ENCODE peak calls at places on chromosome 15, in ten cellular contexts. P is breast epithelium, R is psoas muscle, X is uterus, I is HCT116, Y is tibial artery, Z is astrocyte, C is Panc1, K is heart right ventricle, N is body of pancreas. S is an unnamed sample. For H3K27me3, the result is how much of the 10 kb centered on the place peaks cover.

GRCh38 chr15:38455096-38455495 is 1.2 kb downstream of the FAM98B start:
- DNase-seq in R (no peak), K (no peak), Z (no peak), P (no peak), I (no peak), C (no peak), N (no peak), X (no peak), Y (no peak), S (no peak)

GRCh38 chr15:63752075-63752684 is 81.6 kb downstream of the HERC1 start:
- DNase-seq in X (no peak), N (peak), Z (peak), Y (no peak), K (peak), I (peak), P (no peak), C (peak), R (no peak), S (no peak)

GRCh38 chr15:64151727-64152506 is at the start of gene SNX22:
- DNase-seq in C (no peak), N (peak), P (no peak), K (no peak), Z (no peak), R (peak), Y (peak), X (no peak), I (no peak), S (no peak)

GRCh38 chr15:58793862-58794261 is 22.8 kb downstream of the MINDY2 start:
- DNase-seq in Z (peak), N (peak), I (no peak), P (peak), C (no peak), R (no peak), K (peak), Y (no peak), X (no peak), S (peak)

GRCh38 chr15:31004220-31004733 is 12.8 kb upstream of the MTMR10 start:
- DNase-seq in R (no peak), X (no peak), Z (no peak), K (peak), N (peak), Y (no peak), P (no peak), I (no peak), C (no peak), S (no peak)

GRCh38 chr15:81887913-81888312 is 157.9 kb downstream of the MEX3B start:
- DNase-seq in K (no peak), R (no peak), Z (peak), I (no peak), C (no peak), P (no peak), X (peak), N (no peak), Y (no peak), S (no peak)

GRCh38 chr15:65824031-65824743 is 32.1 kb upstream of the DENND4A start:
- DNase-seq in P (no peak), N (peak), K (peak), C (no peak), R (peak), Y (no peak), Z (peak), I (peak), X (peak), S (peak)

GRCh38 chr15:98896802-98897732 is 110.5 kb downstream of the PGPEP1L start:
- DNase-seq in C (peak), Y (no peak), I (peak), P (no peak), Z (peak), X (no peak), K (no peak), R (no peak), N (no peak), S (peak)

GRCh38 chr15:88785217-88785616 is 18.0 kb upstream of the ACAN start:
- DNase-seq in X (no peak), R (no peak), Y (no peak), P (no peak), N (no peak), K (no peak), Z (no peak), C (no peak), I (no peak), S (no peak)

GRCh38 chr15:56795400-56795983 is 62.2 kb upstream of the ZNF280D start:
- DNase-seq in Z (no peak), K (no peak), C (no peak), X (peak), I (no peak), P (no peak), Y (no peak), N (no peak), R (peak), S (no peak)

GRCh38 chr15:82537351-82537908 is 2.8 kb downstream of the RPS17 start:
- DNase-seq in P (no peak), Y (no peak), Z (no peak), R (no peak), K (no peak), X (no peak), I (no peak), C (no peak), N (no peak), S (no peak)

GRCh38 chr15:64692166-64692565 is 83.2 kb downstream of the RBPMS2 start:
- DNase-seq in N (peak), I (no peak), C (no peak), P (no peak), X (no peak), Y (no peak), K (peak), Z (no peak), R (no peak), S (no peak)

GRCh38 chr15:43095243-43095642 is 10.6 kb downstream of the UBR1 start:
- DNase-seq in P (no peak), Y (no peak), C (no peak), K (no peak), X (no peak), R (no peak), I (no peak), N (no peak), Z (peak), S (no peak)

GRCh38 chr15:34365073-34365825 is 1.7 kb downstream of the LPCAT4 start:
- DNase-seq in R (no peak), N (no peak), Y (no peak), P (no peak), Z (peak), C (no peak), I (no peak), X (no peak), K (peak), S (no peak)

GRCh38 chr15:48680841-48681240 is 35.3 kb upstream of the FBN1 start:
- DNase-seq in K (no peak), Y (no peak), R (no peak), C (no peak), X (no peak), Z (peak), N (no peak), P (no peak), I (no peak), S (no peak)

GRCh38 chr15:73873889-73874511 is 636 bp downstream of the TBC1D21 start:
- DNase-seq in X (no peak), R (no peak), N (peak), Z (peak), Y (peak), P (no peak), C (peak), K (no peak), I (peak), S (peak)

GRCh38 chr15:40465939-40466338 is 4.8 kb upstream of the CHST14 start:
- DNase-seq in X (no peak), Y (no peak), R (no peak), K (no peak), I (no peak), N (no peak), Z (no peak), C (no peak), P (no peak), S (no peak)

GRCh38 chr15:29765898-29766537 is 56.2 kb downstream of the TJP1 start:
- DNase-seq in K (peak), R (peak), N (no peak), I (no peak), X (no peak), Y (no peak), P (no peak), C (no peak), Z (peak), S (no peak)

GRCh38 chr15:45618813-45619212 is 16.0 kb upstream of the SQOR start:
- DNase-seq in I (no peak), P (no peak), N (no peak), X (no peak), K (no peak), Z (no peak), Y (no peak), R (no peak), C (no peak), S (no peak)
- TF ChIP-seq CTCF in I (peak), P (no peak), N (no peak), X (no peak), K (no peak), Z (no peak), Y (no peak), R (no peak), C (peak), S (no peak)

GRCh38 chr15:69579950-69580618 is 127.5 kb downstream of the RPLP1 start:
- DNase-seq in C (no peak), N (no peak), X (no peak), Y (no peak), P (no peak), I (no peak), Z (no peak), K (no peak), R (no peak), S (peak)

GRCh38 chr15:69586721-69587120 is 134.1 kb downstream of the RPLP1 start:
- DNase-seq in N (no peak), R (no peak), X (no peak), P (no peak), Z (no peak), K (no peak), Y (peak), I (no peak), C (no peak), S (no peak)

GRCh38 chr15:69587731-69588130 is 135.1 kb downstream of the RPLP1 start:
- DNase-seq in K (no peak), P (no peak), C (no peak), X (no peak), Z (no peak), N (no peak), I (no peak), R (no peak), Y (no peak), S (no peak)

GRCh38 chr15:69585937-69586336 is 133.3 kb downstream of the RPLP1 start:
- DNase-seq in N (no peak), C (no peak), Y (peak), K (no peak), X (no peak), Z (no peak), I (no peak), R (no peak), P (no peak), S (no peak)

DNA sequence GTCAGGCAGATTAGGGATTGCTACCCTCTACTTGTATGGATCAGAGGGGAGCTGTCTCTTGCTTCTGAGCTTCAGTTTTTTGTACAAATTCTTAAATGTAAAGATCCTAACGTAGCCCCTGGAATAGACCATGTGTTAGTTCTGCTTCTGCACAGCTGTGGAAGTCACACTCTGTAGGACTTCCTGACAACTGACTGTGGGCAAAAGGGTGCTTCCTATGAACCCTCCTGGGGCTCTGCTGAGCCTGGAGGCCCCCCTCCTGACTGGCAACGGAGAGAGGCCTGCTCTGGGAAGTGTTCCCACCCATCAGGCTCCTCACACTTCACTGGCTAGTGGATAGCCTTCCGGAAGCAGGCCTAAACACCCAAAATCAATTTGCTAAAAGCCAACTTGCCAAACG is 131.0 kb downstream of the RPLP1 start:
- DNase-seq in X (no peak), K (no peak), I (no peak), Y (peak), C (no peak), R (no peak), P (no peak), N (no peak), Z (no peak), S (no peak)
- H3K27me3 ChIP-seq in X (under half), K (under half), I (under half), Y (under half), C (under half), R (under half), P (under half), N (under half), Z (under half), S (under half)

DNA sequence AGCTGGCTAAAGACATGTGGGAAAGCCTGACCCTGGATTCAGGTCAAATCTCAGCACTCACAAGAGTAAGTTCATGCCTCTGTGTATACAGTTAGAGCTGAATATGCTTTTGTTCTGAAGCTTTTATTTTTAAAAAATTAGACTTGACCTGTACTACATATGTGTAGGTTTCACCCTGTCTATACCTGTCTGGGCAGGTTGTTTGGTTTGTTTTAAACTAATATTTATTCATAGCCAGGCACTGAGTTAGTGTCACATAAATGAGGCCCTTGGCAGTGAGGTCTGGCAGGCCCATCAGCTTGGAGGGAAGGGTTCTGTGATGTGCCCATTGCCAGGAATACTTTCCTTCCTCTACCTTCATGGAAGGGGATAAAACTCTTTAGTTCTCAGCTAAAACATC is 1.9 kb downstream of the DNAJA4 start:
- DNase-seq in K (no peak), N (no peak), X (no peak), R (no peak), P (no peak), Y (no peak), C (no peak), I (no peak), Z (no peak), S (no peak)
- H3K4me3 ChIP-seq in K (peak), N (no peak), X (no peak), R (peak), P (no peak), Y (no peak), C (no peak), I (no peak), Z (no peak), S (no peak)

GRCh38 chr15:41506796-41507341 is 6.8 kb downstream of the LTK start:
- DNase-seq in P (no peak), Z (no peak), Y (no peak), R (no peak), K (no peak), C (no peak), N (no peak), X (no peak), I (no peak), S (peak)
- TF ChIP-seq CTCF in P (no peak), Z (no peak), Y (no peak), R (no peak), K (no peak), C (no peak), N (no peak), X (no peak), I (peak), S (peak)

GRCh38 chr15:67832031-67832551 is 6.8 kb downstream of the SKOR1 start:
- DNase-seq in Z (no peak), I (no peak), C (no peak), P (no peak), R (no peak), K (no peak), X (no peak), N (no peak), Y (peak), S (no peak)
- H3K27me3 ChIP-seq in Z (half or more), I (under half), C (under half), P (half or more), R (half or more), K (half or more), X (half or more), N (half or more), Y (half or more), S (under half)

DNA sequence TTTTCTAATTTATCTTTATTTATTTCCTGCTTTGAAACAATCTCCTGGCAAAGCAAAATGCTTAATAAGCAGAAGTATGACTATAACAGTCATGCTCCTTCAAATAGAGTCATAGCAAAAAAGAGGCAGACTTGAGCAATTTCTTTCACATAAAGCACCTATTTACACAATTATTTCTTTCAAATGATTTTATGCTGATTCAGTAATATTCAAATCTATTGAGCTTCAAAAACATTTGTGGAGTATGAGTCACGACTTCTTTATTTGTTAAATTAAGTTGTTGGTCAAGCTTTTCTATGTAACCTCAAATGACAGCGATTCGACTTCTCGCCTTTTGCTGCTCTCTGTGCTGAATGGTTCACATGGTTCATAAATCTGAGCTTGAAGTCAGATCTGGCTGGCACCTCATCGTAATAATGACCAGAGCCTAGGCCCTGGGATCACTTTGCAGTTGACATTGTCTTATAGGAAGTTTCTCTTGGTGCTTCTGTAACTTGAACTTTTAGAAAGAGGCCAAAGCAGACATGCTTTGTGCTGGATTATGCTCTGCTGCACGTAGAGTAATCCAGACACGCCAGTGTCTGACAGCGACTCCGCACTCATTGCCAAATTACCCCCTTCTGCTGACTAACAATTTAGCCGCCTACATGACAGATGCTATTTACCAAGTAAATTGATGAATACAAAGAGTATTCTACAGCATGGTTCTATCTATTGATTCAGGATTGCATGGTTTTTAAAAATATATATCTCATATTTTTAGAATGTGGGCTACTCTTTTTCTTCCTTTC is 139.0 kb downstream of the MCTP2 start:
- DNase-seq in K (no peak), X (no peak), C (no peak), R (no peak), Y (no peak), Z (peak), N (no peak), I (no peak), P (no peak), S (no peak)
- H3K4me3 ChIP-seq in K (no peak), X (no peak), C (no peak), R (no peak), Y (no peak), Z (no peak), N (no peak), I (no peak), P (no peak), S (no peak)

GRCh38 chr15:69226028-69226355 is 65.6 kb downstream of the GLCE start:
- DNase-seq in X (no peak), I (no peak), N (no peak), R (no peak), C (no peak), Z (no peak), P (no peak), Y (no peak), K (no peak), S (no peak)
- TF ChIP-seq CTCF in X (no peak), I (peak), N (no peak), R (no peak), C (peak), Z (no peak), P (no peak), Y (no peak), K (no peak), S (no peak)

GRCh38 chr15:76336254-76337046 is at the start of gene ISL2:
- DNase-seq in I (peak), K (no peak), Y (no peak), X (no peak), N (peak), R (no peak), C (no peak), P (no peak), Z (no peak), S (peak)

GRCh38 chr15:76337739-76338554 is 1.4 kb downstream of the ISL2 start:
- DNase-seq in Z (no peak), R (no peak), N (no peak), K (no peak), Y (no peak), X (no peak), P (no peak), C (no peak), I (no peak), S (peak)

GRCh38 chr15:76335851-76336253 is 721 bp upstream of the ISL2 start:
- DNase-seq in R (no peak), I (no peak), K (no peak), P (no peak), Z (no peak), X (no peak), Y (no peak), C (no peak), N (no peak), S (no peak)

GRCh38 chr15:76338555-76339301 is 2.2 kb downstream of the ISL2 start:
- DNase-seq in X (no peak), N (no peak), P (no peak), C (no peak), R (no peak), K (no peak), Y (no peak), I (no peak), Z (no peak), S (no peak)

DNA sequence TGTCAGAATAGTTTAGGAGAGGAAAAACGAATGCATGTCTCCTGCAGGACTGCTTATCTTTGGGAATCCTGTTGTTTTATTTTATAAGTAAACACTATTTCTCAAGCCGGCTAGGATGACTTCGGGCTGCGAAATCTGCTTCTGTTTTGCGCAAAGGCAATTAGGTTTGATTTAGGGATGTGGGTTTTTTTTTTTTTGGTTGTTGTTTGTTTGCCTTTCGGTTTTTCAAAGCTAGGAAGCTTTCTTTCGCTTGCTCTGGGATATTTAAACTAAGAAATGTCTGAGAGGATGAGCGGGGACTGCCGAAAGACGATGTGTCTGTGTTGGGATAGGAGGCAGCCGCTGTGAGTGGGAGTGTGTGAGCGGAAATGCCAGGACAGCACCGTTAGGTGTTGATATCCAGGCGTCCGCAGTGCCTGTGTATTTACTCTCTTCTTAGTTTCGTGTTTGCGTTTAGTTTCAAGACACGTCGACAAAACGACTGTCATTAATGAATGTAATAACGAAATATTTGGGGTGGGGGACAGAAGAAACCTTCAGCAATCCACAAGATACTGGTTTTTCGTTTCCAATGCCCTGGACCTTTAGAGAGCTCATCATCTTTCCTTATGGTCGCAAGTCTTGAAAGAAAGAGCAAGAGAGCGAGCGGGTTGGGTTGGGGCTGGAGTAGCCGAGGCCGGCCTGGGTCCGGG is 620 bp downstream of the ISL2 start:
- DNase-seq in Z (no peak), Y (no peak), X (no peak), I (no peak), P (no peak), C (no peak), N (no peak), K (no peak), R (no peak), S (peak)
- H3K27me3 ChIP-seq in Z (half or more), Y (half or more), X (half or more), I (under half), P (half or more), C (under half), N (half or more), K (half or more), R (half or more), S (under half)

GRCh38 chr15:90954712-90955671 is at the start of gene RCCD1:
- DNase-seq in R (peak), N (peak), P (peak), I (peak), Z (peak), C (peak), X (peak), Y (peak), K (peak), S (peak)
- H3K4me3 ChIP-seq in R (peak), N (peak), P (peak), I (peak), Z (peak), C (peak), X (peak), Y (peak), K (peak), S (peak)